ENCODE peak calls at places on chromosomes 13 and 19, in seven cellular contexts. O is astrocyte, Q is A549, P is neural progenitor cell, I is AG04449, U is ascending aorta, X is epithelial cell of esophagus. Z is an unnamed sample.

GRCh38 chr13:21973437-21974125 is 302.7 kb downstream of the FGF9 start:
- DNase-seq in O (no peak), Q (no peak), P (no peak), I (no peak), U (no peak), X (no peak), Z (no peak)

GRCh38 chr13:101919541-101920306 is 467.2 kb downstream of the ITGBL1 start:
- DNase-seq in O (peak; percentile 23), Q (no peak), P (peak; percentile 83), I (no peak), U (no peak), X (peak; percentile 36), Z (no peak)

GRCh38 chr13:101785858-101786257 is 333.4 kb downstream of the ITGBL1 start:
- DNase-seq in O (peak; percentile 4), Q (peak; percentile 17), P (peak; percentile 64), I (no peak), U (no peak), X (peak; percentile 42), Z (no peak)

GRCh38 chr13:29507356-29507755 is 88.1 kb downstream of the SLC7A1 start:
- DNase-seq in O (no peak), Q (no peak), P (no peak), I (no peak), U (no peak), X (no peak), Z (no peak)

GRCh38 chr13:64414381-64414780 is 2815.8 kb downstream of the PCDH9 start:
- DNase-seq in O (no peak), Q (no peak), P (no peak), I (no peak), U (no peak), X (no peak), Z (no peak)

GRCh38 chr13:84098273-84098672 is 216.0 kb upstream of the SLITRK1 start:
- DNase-seq in O (no peak), Q (no peak), P (no peak), I (no peak), U (no peak), X (no peak), Z (no peak)

GRCh38 chr19:55173717-55174409 is 6.2 kb downstream of the SYT5 start:
- DNase-seq in O (no peak), Q (peak; percentile 95), P (peak; percentile 89), I (no peak), U (no peak), X (peak; percentile 80), Z (peak; percentile 34)

GRCh38 chr19:30781519-30781918 is 409.3 kb downstream of the ZNF536 start:
- DNase-seq in O (no peak), Q (no peak), P (no peak), I (no peak), U (no peak), X (no peak), Z (no peak)

GRCh38 chr19:18408053-18408476 is 10.6 kb upstream of the LRRC25 start:
- DNase-seq in O (no peak), Q (no peak), P (peak; percentile 47), I (no peak), U (no peak), X (no peak), Z (no peak)

GRCh38 chr13:111398196-111398595 is 77.8 kb downstream of the TEX29 start:
- DNase-seq in O (no peak), Q (no peak), P (no peak), I (no peak), U (no peak), X (no peak), Z (no peak)

GRCh38 chr19:14434157-14434501 is 1.0 kb downstream of the PKN1 start:
- DNase-seq in O (no peak), Q (no peak), P (no peak), I (no peak), U (no peak), X (no peak), Z (no peak)
- H3K4me3 ChIP-seq in O (peak overlapping the region; percentile 51), Q (peak overlapping the region; percentile 92), P (peak overlapping the region; percentile 94), I (peak overlapping the region; percentile 70), U (peak overlapping the region; percentile 77), X (no peak overlapping the region), Z (peak overlapping the region; percentile 62)

GRCh38 chr13:49305824-49306425 is 58.2 kb downstream of the CDADC1 start:
- DNase-seq in O (no peak), Q (no peak), P (no peak), I (no peak), U (peak; percentile 59), X (no peak), Z (no peak)
- TF ChIP-seq CTCF in O (no peak), Q (no peak), P (no peak), I (no peak), U (no peak), X (no peak), Z (no peak)

DNA sequence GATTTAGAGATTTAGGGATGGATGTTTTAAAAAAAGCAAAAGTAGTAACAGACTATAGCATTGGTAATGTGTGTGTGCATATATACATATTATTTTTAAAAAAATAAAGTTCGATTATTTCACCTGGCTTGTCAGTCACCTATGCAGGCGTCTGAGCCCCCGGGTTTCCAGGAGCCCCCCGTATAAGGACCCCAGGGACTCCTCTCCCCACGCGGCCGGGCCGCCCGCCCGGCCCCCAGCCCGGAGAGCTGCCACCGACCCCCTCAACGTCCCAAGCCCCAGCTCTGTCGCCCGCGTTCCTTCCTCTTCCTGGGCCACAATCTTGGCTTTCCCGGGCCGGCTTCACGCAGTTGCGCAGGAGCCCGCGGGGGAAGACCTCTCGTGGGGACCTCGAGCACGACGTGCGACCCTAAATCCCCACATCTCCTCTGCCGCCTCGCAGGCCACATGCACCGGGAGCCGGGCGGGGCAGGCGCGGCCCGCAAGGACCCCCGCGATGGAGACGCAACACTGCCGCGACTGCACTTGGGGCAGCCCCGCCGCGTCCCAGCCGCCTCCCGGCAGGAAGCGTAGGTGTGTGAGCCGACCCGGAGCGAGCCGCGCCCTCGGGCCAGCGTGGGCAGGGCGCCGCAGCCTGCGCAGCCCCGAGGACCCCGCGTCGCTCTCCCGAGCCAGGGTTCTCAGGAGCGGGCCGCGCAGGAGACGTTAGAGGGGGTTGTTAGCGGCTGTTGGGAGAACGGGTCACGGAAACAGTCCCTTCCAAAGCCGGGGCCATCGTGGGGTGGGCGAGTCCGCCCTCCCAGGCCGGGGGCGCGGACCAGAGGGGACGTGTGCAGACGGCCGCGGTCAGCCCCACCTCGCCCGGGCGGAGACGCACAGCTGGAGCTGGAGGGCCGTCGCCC is 840 bp upstream of the CCNA1 start:
- DNase-seq in O (no peak), Q (no peak), P (peak; percentile 46), I (no peak), U (no peak), X (peak; percentile 45), Z (no peak)
- H3K4me3 ChIP-seq in O (peak overlapping the region; percentile 64), Q (peak overlapping the region; percentile 52), P (peak overlapping the region; percentile 87), I (peak overlapping the region; percentile 37), U (peak overlapping the region; percentile 59), X (peak overlapping the region; percentile 45), Z (peak overlapping the region; percentile 26)

GRCh38 chr19:11295665-11296245 is at the start of gene TSPAN16:
- DNase-seq in O (no peak), Q (no peak), P (peak; percentile 10), I (no peak), U (no peak), X (no peak), Z (no peak)
- TF ChIP-seq CTCF in O (no peak), Q (no peak), P (peak; percentile 8), I (no peak), U (no peak), X (no peak), Z (no peak)